ENCODE peak calls at places on chromosomes 4 and X, in five cellular contexts. Q is adrenal gland, Z is B cell, D is AG09309, S is mesothelial cell of epicardium. W is an unnamed sample.

GRCh38 chr4:169621754-169622481 is 1.5 kb downstream of the CLCN3 start:
- DNase-seq in Q (no peak), Z (no peak), D (no peak), S (no peak), W (peak)

GRCh38 chr4:151766691-151767090 is 5.9 kb upstream of the GATB start:
- DNase-seq in Q (no peak), Z (no peak), D (no peak), S (no peak), W (peak)

GRCh38 chr4:143282170-143282760 is 54.4 kb upstream of the GAB1 start:
- DNase-seq in Q (no peak), Z (no peak), D (no peak), S (no peak), W (no peak)

GRCh38 chrX:151712253-151712652 is 3.6 kb upstream of the FATE1 start:
- DNase-seq in Q (no peak), Z (no peak), D (no peak), S (no peak), W (no peak)

GRCh38 chrX:18701621-18702361 is 5.7 kb upstream of the PPEF1 start:
- DNase-seq in Q (peak), Z (no peak), D (no peak), S (no peak), W (no peak)

GRCh38 chr4:83417566-83417965 is 38.1 kb downstream of the HELQ start:
- DNase-seq in Q (no peak), Z (no peak), D (no peak), S (no peak), W (no peak)

GRCh38 chr4:168791376-168791775 is 218.7 kb downstream of the CBR4 start:
- DNase-seq in Q (no peak), Z (no peak), D (no peak), S (no peak), W (no peak)

GRCh38 chr4:81914623-81915022 is 442.9 kb upstream of the RASGEF1B start:
- DNase-seq in Q (no peak), Z (no peak), D (no peak), S (no peak), W (no peak)

GRCh38 chr4:4575284-4576211 is 33.7 kb upstream of the STX18 start:
- DNase-seq in Q (peak), Z (peak), D (no peak), S (peak), W (peak)

GRCh38 chr4:72112514-72113156 is 80.8 kb downstream of the NPFFR2 start:
- DNase-seq in Q (no peak), Z (no peak), D (no peak), S (no peak), W (peak)

GRCh38 chrX:12360389-12360788 is 222.1 kb downstream of the FRMPD4 start:
- DNase-seq in Q (no peak), Z (no peak), D (peak), S (no peak), W (no peak)

GRCh38 chrX:7120578-7121219 is 26.8 kb upstream of the STS start:
- DNase-seq in Q (no peak), Z (no peak), D (no peak), S (no peak), W (no peak)

GRCh38 chr4:79088991-79089705 is 149.9 kb upstream of the PAQR3 start:
- DNase-seq in Q (no peak), Z (no peak), D (no peak), S (no peak), W (no peak)

GRCh38 chr4:80255374-80256095 is 10.9 kb upstream of the FGF5 start:
- DNase-seq in Q (no peak), Z (no peak), D (peak), S (no peak), W (no peak)

GRCh38 chr4:122156819-122157218 is 4.7 kb downstream of the BLTP1 start:
- DNase-seq in Q (no peak), Z (no peak), D (no peak), S (no peak), W (no peak)

GRCh38 chr4:59759082-59759825 is 1440.9 kb upstream of the ADGRL3 start:
- DNase-seq in Q (no peak), Z (no peak), D (no peak), S (no peak), W (no peak)

GRCh38 chr4:7780751-7781348 is 158.8 kb downstream of the AFAP1 start:
- DNase-seq in Q (no peak), Z (no peak), D (no peak), S (no peak), W (no peak)

GRCh38 chr4:117434424-117434823 is 349.0 kb upstream of the TRAM1L1 start:
- DNase-seq in Q (no peak), Z (no peak), D (no peak), S (no peak), W (no peak)

GRCh38 chrX:142711801-142712200 is 313.9 kb upstream of the SPANXN4 start:
- DNase-seq in Q (no peak), Z (no peak), D (no peak), S (no peak), W (no peak)

GRCh38 chr4:174604198-174604597 is 81.9 kb upstream of the HPGD start:
- DNase-seq in Q (no peak), Z (no peak), D (peak), S (no peak), W (no peak)

GRCh38 chrX:29746326-29746725 is 469.0 kb upstream of the MAGEB2 start:
- DNase-seq in Q (no peak), Z (no peak), D (no peak), S (no peak), W (no peak)

DNA sequence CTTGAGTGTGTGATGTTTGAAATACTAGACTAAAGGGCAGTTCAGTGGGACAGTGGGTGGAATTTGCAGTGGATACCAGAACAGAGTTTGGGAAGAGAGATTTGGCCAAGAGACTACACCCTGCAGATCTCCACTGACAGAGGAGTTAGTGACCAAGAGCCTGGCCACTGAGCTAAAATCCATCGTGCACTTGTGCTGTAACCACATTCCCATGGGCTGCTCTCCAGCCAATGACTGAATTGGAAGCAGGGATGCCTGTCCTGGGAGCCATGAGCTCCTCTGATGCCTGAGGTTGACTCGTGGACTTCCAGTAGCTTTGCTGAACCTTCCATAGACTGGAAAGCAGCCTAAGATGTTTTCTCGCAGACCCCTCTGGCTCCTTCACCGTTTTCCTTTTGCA is 296.1 kb downstream of the TRIML1 start:
- DNase-seq in Q (no peak), Z (no peak), D (no peak), S (no peak), W (no peak)
- TF ChIP-seq CTCF in Q (no peak), Z (no peak), D (no peak), S (no peak), W (no peak)

GRCh38 chrX:83916525-83916924 is 55.6 kb downstream of the CYLC1 start:
- DNase-seq in Q (no peak), Z (no peak), D (no peak), S (no peak), W (peak)
- TF ChIP-seq CTCF in Q (no peak), Z (no peak), D (peak), S (peak), W (no peak)

DNA sequence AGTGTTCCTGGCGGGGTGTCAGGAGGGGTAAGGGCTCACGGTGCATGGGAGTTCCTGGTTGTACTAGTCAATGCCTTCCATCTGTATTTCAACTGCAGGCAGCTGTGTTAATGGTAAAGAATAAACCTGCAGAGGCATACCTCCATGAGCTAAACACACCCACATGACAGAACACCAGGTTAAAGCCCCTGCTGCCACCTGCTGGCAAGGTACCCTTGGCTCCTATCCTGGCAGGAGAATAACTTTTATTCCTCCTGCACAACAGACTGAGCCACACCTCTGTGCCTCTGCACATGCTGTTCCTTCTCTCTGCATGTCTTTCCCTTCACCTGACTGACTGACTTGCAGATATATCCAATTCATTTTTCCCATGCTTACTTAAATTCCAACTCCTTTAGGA is 11.1 kb downstream of the ITIH6 start:
- DNase-seq in Q (no peak), Z (no peak), D (no peak), S (no peak), W (peak)
- TF ChIP-seq CTCF in Q (no peak), Z (peak), D (no peak), S (no peak), W (peak)

GRCh38 chrX:71227370-71228062 is 4.5 kb downstream of the GJB1 start:
- DNase-seq in Q (no peak), Z (no peak), D (no peak), S (no peak), W (peak)
- TF ChIP-seq CTCF in Q (no peak), Z (no peak), D (no peak), S (no peak), W (no peak)

DNA sequence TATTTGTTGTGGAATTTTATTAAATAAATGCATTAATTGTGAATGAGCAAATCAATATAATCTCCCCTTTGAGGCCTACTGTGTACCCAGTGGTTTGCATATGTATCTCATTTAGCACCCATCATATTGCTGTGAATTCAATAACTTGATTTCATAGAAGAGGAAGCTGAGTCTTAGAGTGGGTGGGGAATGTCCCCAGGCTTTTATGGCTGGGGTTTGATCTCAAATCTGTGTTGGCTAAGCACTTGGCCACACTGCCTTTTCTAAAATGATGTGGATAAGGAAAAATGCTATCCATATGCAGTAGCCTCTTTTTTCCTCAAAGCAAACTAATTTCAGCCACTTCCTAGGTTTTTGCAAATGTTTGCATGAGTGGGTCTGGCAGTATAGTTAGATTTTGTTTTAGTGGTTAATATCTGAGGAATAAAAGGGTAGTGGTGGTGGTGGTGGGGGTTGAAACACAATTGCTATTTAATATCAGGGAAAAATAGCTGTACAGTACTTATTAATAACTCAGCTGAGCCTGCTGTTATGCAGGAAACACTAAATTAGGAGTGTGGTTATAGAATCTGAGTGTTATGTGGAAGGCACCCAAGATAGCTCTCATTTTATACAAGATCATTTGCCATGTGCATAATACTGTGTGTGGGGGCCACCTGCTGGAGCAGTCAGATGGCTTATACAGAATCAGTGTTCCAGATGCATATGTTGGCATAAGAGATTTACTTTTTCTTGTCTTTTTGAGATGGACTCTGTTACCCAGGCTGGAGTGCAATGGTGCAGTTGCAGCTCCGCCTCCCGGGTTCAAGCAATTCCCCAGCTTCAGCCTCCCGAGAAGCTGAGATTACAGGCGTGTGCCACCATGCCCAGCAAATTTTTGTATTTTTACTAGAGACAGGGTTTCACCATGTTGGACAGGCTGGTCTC is 108.0 kb downstream of the TMEM131L start:
- DNase-seq in Q (peak), Z (peak), D (peak), S (no peak), W (peak)
- TF ChIP-seq CTCF in Q (peak), Z (peak), D (peak), S (peak), W (peak)

DNA sequence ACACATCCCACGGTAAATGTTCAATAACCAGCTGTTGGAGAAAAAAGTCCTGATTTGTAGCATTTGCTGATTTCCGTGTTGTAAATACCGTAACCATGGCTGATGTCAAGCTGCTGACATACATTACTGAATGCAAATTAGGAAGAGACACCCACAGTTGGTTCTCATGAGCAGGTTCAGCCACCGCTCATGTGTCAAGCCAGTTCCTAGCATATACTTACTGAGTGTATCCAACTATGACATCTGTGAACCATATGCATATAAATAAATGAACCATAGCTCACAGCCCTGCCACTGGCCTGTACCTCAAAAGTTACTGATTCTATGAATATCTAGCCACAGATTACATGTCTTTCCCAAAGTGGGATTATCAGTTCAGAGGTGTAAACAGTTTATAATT is 29.5 kb downstream of the FHDC1 start:
- DNase-seq in Q (no peak), Z (no peak), D (no peak), S (no peak), W (no peak)
- TF ChIP-seq CTCF in Q (no peak), Z (no peak), D (no peak), S (no peak), W (no peak)

GRCh38 chrX:104565791-104566687 is at the start of gene IL1RAPL2:
- DNase-seq in Q (no peak), Z (no peak), D (no peak), S (peak), W (peak)
- TF ChIP-seq CTCF in Q (no peak), Z (no peak), D (peak), S (peak), W (peak)

GRCh38 chrX:106932960-106933537 is 12.8 kb downstream of the CLDN2 start:
- DNase-seq in Q (no peak), Z (no peak), D (no peak), S (no peak), W (no peak)
- TF ChIP-seq CTCF in Q (no peak), Z (no peak), D (no peak), S (no peak), W (no peak)